ENCODE peak calls at places on chromosomes 16 and 17, in five cellular contexts. One of them, this sample, is unnamed.
A peak's percentile ranks its signal among the peaks of the same experiment; 100 is the strongest.

GRCh38 chr16:10728035-10728462 is 15.6 kb upstream of the NUBP1 start:
- DNase-seq in esophagus squamous epithelium: no peak
- DNase-seq in NB4: no peak
- DNase-seq in GM12878: no peak
- DNase-seq in A549: no peak
- DNase-seq in this sample: no peak

GRCh38 chr17:48577946-48578615 is at the start of gene HOXB4:
- DNase-seq in GM12878: peak; percentile 43
- DNase-seq in NB4: no peak
- DNase-seq in A549: no peak
- DNase-seq in esophagus squamous epithelium: no peak
- DNase-seq in this sample: peak; percentile 84

GRCh38 chr17:57032343-57032742 is 52.7 kb upstream of the AKAP1 start:
- DNase-seq in A549: no peak
- DNase-seq in esophagus squamous epithelium: no peak
- DNase-seq in NB4: no peak
- DNase-seq in GM12878: no peak
- DNase-seq in this sample: no peak

GRCh38 chr16:66159987-66160386 is 206.5 kb upstream of the CDH5 start:
- DNase-seq in NB4: no peak
- DNase-seq in esophagus squamous epithelium: no peak
- DNase-seq in A549: no peak
- DNase-seq in GM12878: no peak
- DNase-seq in this sample: no peak

GRCh38 chr16:75248536-75249380 is 2.7 kb downstream of the BCAR1 start:
- DNase-seq in A549: no peak
- DNase-seq in GM12878: no peak
- DNase-seq in esophagus squamous epithelium: no peak
- DNase-seq in NB4: no peak
- DNase-seq in this sample: no peak

GRCh38 chr16:77113835-77114234 is 77.2 kb upstream of the MON1B start:
- DNase-seq in NB4: no peak
- DNase-seq in esophagus squamous epithelium: no peak
- DNase-seq in GM12878: no peak
- DNase-seq in A549: no peak
- DNase-seq in this sample: no peak

GRCh38 chr17:2259769-2260536 is 43.6 kb downstream of the SMG6 start:
- DNase-seq in esophagus squamous epithelium: no peak
- DNase-seq in NB4: peak; percentile 7
- DNase-seq in A549: no peak
- DNase-seq in GM12878: peak; percentile 85
- DNase-seq in this sample: no peak

GRCh38 chr16:29834079-29834478 is 13.8 kb downstream of the MVP start:
- DNase-seq in esophagus squamous epithelium: no peak
- DNase-seq in NB4: no peak
- DNase-seq in A549: no peak
- DNase-seq in GM12878: no peak
- DNase-seq in this sample: no peak

GRCh38 chr17:44004761-44005526 is 522 bp downstream of the NAGS start:
- DNase-seq in GM12878: no peak
- DNase-seq in NB4: no peak
- DNase-seq in A549: no peak
- DNase-seq in esophagus squamous epithelium: no peak
- DNase-seq in this sample: peak; percentile 46

GRCh38 chr16:8850279-8850885 is 18.4 kb downstream of the CARHSP1 start:
- DNase-seq in esophagus squamous epithelium: no peak
- DNase-seq in NB4: peak; percentile 92
- DNase-seq in A549: no peak
- DNase-seq in GM12878: no peak
- DNase-seq in this sample: no peak

GRCh38 chr17:35214192-35214591 is 20.0 kb upstream of the SLC35G3 start:
- DNase-seq in NB4: peak; percentile 57
- DNase-seq in GM12878: no peak
- DNase-seq in esophagus squamous epithelium: no peak
- DNase-seq in A549: no peak
- DNase-seq in this sample: no peak

GRCh38 chr16:11871193-11871592 is 19.9 kb upstream of the RSL1D1 start:
- DNase-seq in esophagus squamous epithelium: no peak
- DNase-seq in GM12878: no peak
- DNase-seq in NB4: peak; percentile 39
- DNase-seq in A549: no peak
- DNase-seq in this sample: peak; percentile 20

GRCh38 chr17:76394166-76394565 is 9.8 kb downstream of the SPHK1 start:
- DNase-seq in NB4: no peak
- DNase-seq in A549: no peak
- DNase-seq in esophagus squamous epithelium: no peak
- DNase-seq in GM12878: no peak
- DNase-seq in this sample: no peak

GRCh38 chr16:31386157-31386984 is 6.8 kb upstream of the ITGAD start:
- DNase-seq in NB4: peak; percentile 73
- DNase-seq in esophagus squamous epithelium: no peak
- DNase-seq in GM12878: no peak
- DNase-seq in A549: peak; percentile 37
- DNase-seq in this sample: no peak

GRCh38 chr16:83849434-83849833 is 41.7 kb downstream of the HSBP1 start:
- DNase-seq in GM12878: no peak
- DNase-seq in NB4: no peak
- DNase-seq in A549: no peak
- DNase-seq in esophagus squamous epithelium: no peak
- DNase-seq in this sample: no peak

GRCh38 chr16:28822520-28823290 is at the start of gene ATXN2L:
- DNase-seq in GM12878: peak; percentile 77
- DNase-seq in esophagus squamous epithelium: peak; percentile 63
- DNase-seq in NB4: peak; percentile 97
- DNase-seq in A549: peak; percentile 75
- DNase-seq in this sample: peak; percentile 98

GRCh38 chr16:49859139-49859947 is 3.4 kb upstream of the ZNF423 start:
- DNase-seq in NB4: peak; percentile 33
- DNase-seq in esophagus squamous epithelium: no peak
- DNase-seq in A549: no peak
- DNase-seq in GM12878: no peak
- DNase-seq in this sample: no peak

GRCh38 chr17:1776857-1777256 is 15.0 kb downstream of the SERPINF1 start:
- DNase-seq in A549: no peak
- DNase-seq in esophagus squamous epithelium: no peak
- DNase-seq in NB4: no peak
- DNase-seq in GM12878: no peak
- DNase-seq in this sample: no peak

GRCh38 chr16:86337138-86337537 is 173.2 kb upstream of the FOXF1 start:
- DNase-seq in NB4: no peak
- DNase-seq in esophagus squamous epithelium: no peak
- DNase-seq in GM12878: no peak
- DNase-seq in A549: no peak
- DNase-seq in this sample: no peak

GRCh38 chr16:15572329-15573001 is 70.5 kb downstream of the MARF1 start:
- DNase-seq in A549: no peak
- DNase-seq in GM12878: no peak
- DNase-seq in esophagus squamous epithelium: no peak
- DNase-seq in NB4: peak; percentile 68
- DNase-seq in this sample: no peak

GRCh38 chr17:43410557-43411368 is 12.0 kb downstream of the ARL4D start:
- DNase-seq in GM12878: no peak
- DNase-seq in A549: no peak
- DNase-seq in esophagus squamous epithelium: no peak
- DNase-seq in NB4: no peak
- DNase-seq in this sample: peak; percentile 20

GRCh38 chr17:62723842-62724241 is 84.3 kb downstream of the MARCHF10 start:
- DNase-seq in GM12878: no peak
- DNase-seq in esophagus squamous epithelium: no peak
- DNase-seq in NB4: no peak
- DNase-seq in A549: no peak
- DNase-seq in this sample: no peak

GRCh38 chr17:27319536-27320221 is 25.8 kb downstream of the WSB1 start:
- DNase-seq in esophagus squamous epithelium: no peak
- DNase-seq in NB4: no peak
- DNase-seq in GM12878: no peak
- DNase-seq in A549: no peak
- DNase-seq in this sample: peak; percentile 88

GRCh38 chr17:74110467-74110866 is 93.0 kb upstream of the RPL38 start:
- DNase-seq in GM12878: no peak
- DNase-seq in NB4: no peak
- DNase-seq in esophagus squamous epithelium: no peak
- DNase-seq in A549: no peak
- DNase-seq in this sample: no peak

GRCh38 chr17:60036796-60037677 is 41.7 kb downstream of the HEATR6 start:
- DNase-seq in esophagus squamous epithelium: no peak
- DNase-seq in GM12878: peak; percentile 12
- DNase-seq in NB4: peak; percentile 80
- DNase-seq in A549: peak; percentile 81
- DNase-seq in this sample: peak; percentile 74

GRCh38 chr16:53884748-53885147 is 180.8 kb downstream of the FTO start:
- DNase-seq in NB4: no peak
- DNase-seq in A549: no peak
- DNase-seq in esophagus squamous epithelium: no peak
- DNase-seq in GM12878: no peak
- DNase-seq in this sample: no peak

GRCh38 chr16:57507414-57508083 is 21.3 kb upstream of the DOK4 start:
- DNase-seq in GM12878: no peak
- DNase-seq in esophagus squamous epithelium: no peak
- DNase-seq in NB4: no peak
- DNase-seq in A549: no peak
- DNase-seq in this sample: no peak

GRCh38 chr17:27332485-27333409 is 38.8 kb downstream of the WSB1 start:
- DNase-seq in NB4: peak; percentile 99
- DNase-seq in GM12878: peak; percentile 81
- DNase-seq in esophagus squamous epithelium: peak; percentile 76
- DNase-seq in A549: peak; percentile 97
- DNase-seq in this sample: peak; percentile 97

GRCh38 chr16:82038941-82039340 is 3.9 kb downstream of the HSD17B2 start:
- DNase-seq in NB4: no peak
- DNase-seq in GM12878: no peak
- DNase-seq in esophagus squamous epithelium: no peak
- DNase-seq in A549: no peak
- DNase-seq in this sample: no peak

GRCh38 chr17:39750131-39751015 is 12.6 kb downstream of the GRB7 start:
- DNase-seq in esophagus squamous epithelium: no peak
- DNase-seq in NB4: no peak
- DNase-seq in A549: no peak
- DNase-seq in GM12878: no peak
- DNase-seq in this sample: no peak

GRCh38 chr16:46974352-46974751 is 878 bp upstream of the DNAJA2 start:
- DNase-seq in NB4: peak; percentile 56
- DNase-seq in esophagus squamous epithelium: no peak
- DNase-seq in GM12878: peak; percentile 35
- DNase-seq in A549: peak; percentile 26
- DNase-seq in this sample: peak; percentile 40

GRCh38 chr16:51049678-51050378 is 101.2 kb downstream of the SALL1 start:
- DNase-seq in GM12878: no peak
- DNase-seq in A549: no peak
- DNase-seq in esophagus squamous epithelium: no peak
- DNase-seq in NB4: peak; percentile 15
- DNase-seq in this sample: no peak

GRCh38 chr17:46151762-46152161 is 41.5 kb downstream of the KANSL1 start:
- DNase-seq in GM12878: no peak
- DNase-seq in NB4: no peak
- DNase-seq in esophagus squamous epithelium: no peak
- DNase-seq in A549: no peak
- DNase-seq in this sample: no peak

GRCh38 chr16:10976663-10977062 is 32.3 kb downstream of the CLEC16A start:
- DNase-seq in esophagus squamous epithelium: no peak
- DNase-seq in A549: no peak
- DNase-seq in GM12878: no peak
- DNase-seq in NB4: no peak
- DNase-seq in this sample: no peak

GRCh38 chr17:16449121-16449570 is 33.8 kb downstream of the TRPV2 start:
- DNase-seq in NB4: peak; percentile 56
- DNase-seq in GM12878: no peak
- DNase-seq in esophagus squamous epithelium: no peak
- DNase-seq in A549: no peak
- DNase-seq in this sample: no peak

GRCh38 chr16:65375651-65376050 is 253.8 kb upstream of the CDH11 start:
- DNase-seq in GM12878: no peak
- DNase-seq in A549: no peak
- DNase-seq in NB4: no peak
- DNase-seq in esophagus squamous epithelium: no peak
- DNase-seq in this sample: no peak

GRCh38 chr17:74757931-74758845 is 9.8 kb downstream of the NHERF1 start:
- DNase-seq in esophagus squamous epithelium: no peak
- DNase-seq in NB4: peak; percentile 66
- DNase-seq in GM12878: no peak
- DNase-seq in A549: no peak
- DNase-seq in this sample: no peak

GRCh38 chr16:10541396-10541795 is 39.0 kb downstream of the EMP2 start:
- DNase-seq in NB4: no peak
- DNase-seq in A549: no peak
- DNase-seq in GM12878: no peak
- DNase-seq in esophagus squamous epithelium: no peak
- DNase-seq in this sample: no peak

GRCh38 chr17:32609085-32609484 is 122.3 kb downstream of the CDK5R1 start:
- DNase-seq in NB4: peak; percentile 82
- DNase-seq in esophagus squamous epithelium: no peak
- DNase-seq in A549: no peak
- DNase-seq in GM12878: peak; percentile 59
- DNase-seq in this sample: peak; percentile 25

GRCh38 chr17:41865596-41865893 is 322 bp upstream of the KLHL11 start:
- DNase-seq in esophagus squamous epithelium: no peak
- DNase-seq in NB4: no peak
- DNase-seq in GM12878: peak; percentile 33
- DNase-seq in A549: no peak
- DNase-seq in this sample: no peak
- TF ChIP-seq POLR2A in esophagus squamous epithelium: no peak
- TF ChIP-seq POLR2A in NB4: peak; percentile 54
- TF ChIP-seq POLR2A in GM12878: no peak
- TF ChIP-seq POLR2A in A549: no peak
- TF ChIP-seq POLR2A in this sample: no peak

GRCh38 chr17:81162491-81162890 is 2.8 kb upstream of the PVALEF start:
- DNase-seq in GM12878: no peak
- DNase-seq in A549: no peak
- DNase-seq in esophagus squamous epithelium: no peak
- DNase-seq in NB4: no peak
- DNase-seq in this sample: no peak
- TF ChIP-seq POLR2A in GM12878: no peak
- TF ChIP-seq POLR2A in A549: no peak
- TF ChIP-seq POLR2A in esophagus squamous epithelium: no peak
- TF ChIP-seq POLR2A in NB4: no peak
- TF ChIP-seq POLR2A in this sample: no peak

DNA sequence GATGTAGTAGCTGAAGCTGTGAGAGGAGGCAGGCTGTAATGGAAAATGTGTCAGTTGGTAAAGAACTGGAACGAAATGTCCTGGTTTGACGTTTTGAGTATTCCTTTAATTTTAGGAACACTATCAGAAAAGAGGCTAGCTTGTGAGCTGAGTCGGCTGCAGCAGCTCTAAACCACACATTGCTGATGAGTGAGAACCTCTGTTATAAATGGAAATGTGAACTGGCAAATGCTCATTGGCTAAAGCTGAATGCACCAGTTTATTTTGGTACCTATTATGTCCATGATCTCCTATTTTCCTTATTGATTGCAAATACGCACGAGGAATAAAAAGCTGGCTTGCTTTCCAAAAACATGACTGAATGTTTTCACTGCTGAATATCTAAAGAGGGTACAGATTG is 11.0 kb upstream of the WIPI1 start:
- DNase-seq in A549: no peak
- DNase-seq in GM12878: no peak
- DNase-seq in esophagus squamous epithelium: no peak
- DNase-seq in NB4: no peak
- DNase-seq in this sample: no peak
- TF ChIP-seq POLR2A in A549: no peak
- TF ChIP-seq POLR2A in GM12878: no peak
- TF ChIP-seq POLR2A in esophagus squamous epithelium: no peak
- TF ChIP-seq POLR2A in NB4: no peak
- TF ChIP-seq POLR2A in this sample: no peak

GRCh38 chr16:89171216-89172170 is at the start of gene CDH15:
- DNase-seq in NB4: peak; percentile 87
- DNase-seq in esophagus squamous epithelium: peak; percentile 64
- DNase-seq in A549: peak; percentile 94
- DNase-seq in GM12878: peak; percentile 80
- DNase-seq in this sample: peak; percentile 95
- TF ChIP-seq POLR2A in NB4: no peak
- TF ChIP-seq POLR2A in esophagus squamous epithelium: no peak
- TF ChIP-seq POLR2A in A549: no peak
- TF ChIP-seq POLR2A in GM12878: no peak
- TF ChIP-seq POLR2A in this sample: no peak